ENCODE peak calls at places on chromosomes 2 and 18, in nine cellular contexts. O is T47D, B is tibial nerve, V is EL, U is activated T-cell treated with anti-CD3 and anti-CD28 coated beads for 1 hour, X is NCI-H1417, L is fibroblast of lung, Y is PC-9, P is Ammon's horn. J is an unnamed sample.

GRCh38 chr2:76268928-76269327 is 558.2 kb upstream of the GCFC2 start:
- DNase-seq in B (no peak), L (peak), P (peak), Y (no peak), V (no peak), U (no peak), X (no peak), O (no peak), J (peak)

GRCh38 chr2:241161646-241162281 is 11.5 kb downstream of the PPP1R7 start:
- DNase-seq in V (peak), L (peak), B (peak), Y (no peak), U (no peak), P (peak), O (no peak), X (no peak), J (peak)

GRCh38 chr2:219120082-219120481 is 40.5 kb downstream of the NHEJ1 start:
- DNase-seq in V (no peak), L (no peak), P (no peak), X (no peak), O (no peak), Y (no peak), U (no peak), B (no peak), J (peak)

GRCh38 chr2:25567406-25567805 is 106.0 kb downstream of the DTNB start:
- DNase-seq in Y (peak), U (no peak), L (peak), O (no peak), X (peak), B (no peak), P (peak), V (peak), J (peak)

GRCh38 chr2:37472959-37473358 is 128.5 kb downstream of the QPCT start:
- DNase-seq in V (peak), U (no peak), L (peak), P (no peak), B (no peak), X (peak), O (no peak), Y (peak), J (peak)

GRCh38 chr2:237952851-237953250 is 14.0 kb upstream of the UBE2F start:
- DNase-seq in U (no peak), L (no peak), X (no peak), B (no peak), P (no peak), Y (no peak), O (no peak), V (no peak), J (no peak)

GRCh38 chr2:64371727-64372126 is 82.2 kb upstream of the LGALSL start:
- DNase-seq in O (no peak), B (no peak), U (no peak), X (no peak), V (no peak), L (no peak), Y (peak), P (no peak), J (no peak)

GRCh38 chr18:31789409-31789808 is 28.7 kb upstream of the SLC25A52 start:
- DNase-seq in O (no peak), X (no peak), Y (no peak), V (no peak), U (no peak), P (no peak), B (no peak), L (no peak), J (no peak)

GRCh38 chr2:112623913-112624777 is 21.6 kb upstream of the SLC20A1 start:
- DNase-seq in U (peak), V (peak), P (no peak), X (no peak), L (peak), O (no peak), Y (peak), B (no peak), J (peak)

GRCh38 chr2:40202798-40203400 is 249.0 kb downstream of the SLC8A1 start:
- DNase-seq in P (no peak), U (no peak), V (peak), B (no peak), L (peak), X (no peak), O (no peak), Y (no peak), J (no peak)

GRCh38 chr2:215660687-215661086 is 224.8 kb upstream of the FN1 start:
- DNase-seq in B (no peak), V (peak), O (no peak), P (no peak), U (no peak), Y (no peak), L (peak), X (no peak), J (peak)

GRCh38 chr2:85439986-85440385 is 21.5 kb downstream of the SH2D6 start:
- DNase-seq in P (no peak), X (no peak), Y (no peak), O (no peak), U (no peak), L (no peak), B (no peak), V (no peak), J (no peak)

GRCh38 chr2:151730242-151730975 is 3.9 kb downstream of the NEB start:
- DNase-seq in P (no peak), V (no peak), U (no peak), L (peak), X (peak), O (no peak), Y (no peak), B (no peak), J (peak)

GRCh38 chr18:61096231-61096630 is 237.0 kb upstream of the CDH20 start:
- DNase-seq in V (no peak), B (no peak), P (no peak), O (no peak), L (no peak), U (no peak), X (peak), Y (no peak), J (no peak)

GRCh38 chr18:7224198-7224597 is 6.7 kb upstream of the LRRC30 start:
- DNase-seq in L (no peak), Y (no peak), P (no peak), U (no peak), B (no peak), X (no peak), V (no peak), O (no peak), J (no peak)

GRCh38 chr18:68394705-68395104 is 320.2 kb downstream of the TMX3 start:
- DNase-seq in O (no peak), B (no peak), P (no peak), L (peak), Y (no peak), V (peak), X (no peak), U (no peak), J (peak)

GRCh38 chr2:27730980-27731691 is 40.4 kb upstream of the MRPL33 start:
- DNase-seq in O (no peak), Y (no peak), B (no peak), P (no peak), X (no peak), V (no peak), L (no peak), U (no peak), J (no peak)

GRCh38 chr18:67359868-67360838 is 156.4 kb downstream of the DSEL start:
- DNase-seq in X (no peak), O (no peak), V (peak), Y (peak), B (peak), U (no peak), P (peak), L (peak), J (peak)

GRCh38 chr2:188677182-188677581 is 297.0 kb upstream of the COL3A1 start:
- DNase-seq in O (no peak), X (no peak), U (no peak), L (no peak), B (no peak), Y (no peak), V (peak), P (no peak), J (no peak)

GRCh38 chr2:196219686-196220085 is 48.3 kb upstream of the STK17B start:
- DNase-seq in O (no peak), X (no peak), P (no peak), L (no peak), U (no peak), Y (no peak), V (no peak), B (no peak), J (no peak)

GRCh38 chr2:217279571-217279970 is 419.7 kb upstream of the TNP1 start:
- DNase-seq in V (peak), O (no peak), B (no peak), Y (no peak), U (no peak), P (no peak), X (no peak), L (peak), J (peak)

GRCh38 chr18:25805323-25805722 is 285.1 kb downstream of the SS18 start:
- DNase-seq in U (no peak), L (peak), P (peak), O (no peak), X (no peak), B (no peak), V (peak), Y (no peak), J (peak)

GRCh38 chr2:54099834-54100595 is 15.4 kb upstream of the ACYP2 start:
- DNase-seq in X (no peak), O (no peak), V (no peak), L (no peak), U (no peak), B (no peak), P (no peak), Y (no peak), J (no peak)

GRCh38 chr2:179861777-179862117 is 335 bp upstream of the ZNF385B start:
- DNase-seq in X (no peak), V (peak), B (no peak), U (no peak), Y (no peak), P (no peak), O (peak), L (peak), J (no peak)

GRCh38 chr2:239831272-239831731 is 193.8 kb downstream of the NDUFA10 start:
- DNase-seq in O (no peak), Y (no peak), B (no peak), L (no peak), U (no peak), P (no peak), X (no peak), V (peak), J (no peak)

GRCh38 chr2:14633031-14633430 is 514 bp downstream of the LRATD1 start:
- DNase-seq in P (peak), X (peak), O (no peak), U (no peak), B (no peak), Y (no peak), V (peak), L (no peak), J (no peak)

GRCh38 chr2:67503066-67503795 is 106.1 kb downstream of the ETAA1 start:
- DNase-seq in L (peak), U (no peak), O (no peak), B (no peak), X (no peak), Y (no peak), P (no peak), V (peak), J (peak)

GRCh38 chr2:74458132-74458956 is at the start of gene WBP1:
- DNase-seq in Y (peak), P (peak), O (peak), U (peak), B (peak), L (peak), V (peak), X (peak), J (peak)

GRCh38 chr18:32553640-32554039 is 83.0 kb upstream of the GAREM1 start:
- DNase-seq in L (no peak), O (no peak), U (no peak), X (no peak), B (no peak), P (no peak), V (no peak), Y (no peak), J (no peak)

GRCh38 chr18:8988262-8988871 is 114.1 kb upstream of the NDUFV2 start:
- DNase-seq in P (peak), L (peak), Y (peak), V (peak), O (peak), X (peak), B (no peak), U (peak), J (peak)

GRCh38 chr18:33440011-33440383 is 524 bp downstream of the CCDC178 start:
- DNase-seq in V (no peak), Y (no peak), P (peak), L (peak), O (no peak), U (no peak), B (no peak), X (no peak), J (peak)

GRCh38 chr2:18626958-18627650 is 37.7 kb upstream of the NT5C1B start:
- DNase-seq in O (no peak), U (no peak), P (no peak), X (no peak), Y (no peak), B (no peak), V (peak), L (peak), J (no peak)

GRCh38 chr2:56128235-56128634 is 55.6 kb upstream of the CCDC85A start:
- DNase-seq in Y (no peak), X (peak), O (no peak), P (no peak), U (no peak), B (no peak), L (no peak), V (no peak), J (no peak)

GRCh38 chr2:105296017-105296611 is 33.4 kb downstream of the TGFBRAP1 start:
- DNase-seq in L (no peak), X (no peak), V (no peak), P (no peak), U (no peak), B (no peak), O (peak), Y (no peak), J (no peak)

GRCh38 chr2:227853204-227853629 is 18.2 kb upstream of the DAW1 start:
- DNase-seq in X (peak), P (no peak), Y (peak), L (peak), O (no peak), B (no peak), V (peak), U (no peak), J (peak)

GRCh38 chr2:30141136-30141535 is 5.7 kb upstream of the YPEL5 start:
- DNase-seq in L (no peak), X (no peak), Y (no peak), V (no peak), P (no peak), U (no peak), B (no peak), O (no peak), J (no peak)

GRCh38 chr18:11037841-11038240 is 111.5 kb downstream of the PIEZO2 start:
- DNase-seq in Y (no peak), V (no peak), U (no peak), L (no peak), B (no peak), O (no peak), P (no peak), X (no peak), J (no peak)

GRCh38 chr2:16745466-16745865 is 79.8 kb upstream of the CYRIA start:
- DNase-seq in X (no peak), L (no peak), Y (peak), O (no peak), P (no peak), U (no peak), B (no peak), V (no peak), J (peak)

J was measured in HT1080.